ENCODE peak calls at places on chromosomes 12 and 14, in four cellular contexts. N is K562, V is HepG2, P is GM12878. B is an unnamed sample.

GRCh38 chr12:58025431-58025830 is 84.1 kb downstream of the ATP23 start:
- DNase-seq in V (no peak), P (no peak), N (no peak), B (no peak)

GRCh38 chr14:55707365-55707804 is 127.4 kb downstream of the KTN1 start:
- DNase-seq in N (peak; percentile 6), P (no peak), V (peak; percentile 31), B (peak; percentile 23)

GRCh38 chr12:104272938-104273337 is 30.6 kb upstream of the EID3 start:
- DNase-seq in V (no peak), N (no peak), P (no peak), B (no peak)

GRCh38 chr12:3332190-3332589 is 158.8 kb upstream of the PRMT8 start:
- DNase-seq in N (no peak), P (no peak), V (no peak), B (no peak)

GRCh38 chr12:70561550-70561949 is 75.7 kb downstream of the PTPRB start:
- DNase-seq in P (no peak), V (peak; percentile 74), N (no peak), B (no peak)

GRCh38 chr12:93802293-93802692 is 125.1 kb downstream of the CRADD start:
- DNase-seq in V (no peak), P (no peak), N (no peak), B (no peak)

GRCh38 chr12:3218150-3218845 is 141.1 kb downstream of the TSPAN9 start:
- DNase-seq in P (no peak), V (no peak), N (no peak), B (peak; percentile 28)

GRCh38 chr14:60232185-60232584 is 16.8 kb upstream of the PPM1A start:
- DNase-seq in V (no peak), P (no peak), N (no peak), B (no peak)

GRCh38 chr14:30874999-30875787 is 834 bp downstream of the COCH start:
- DNase-seq in N (peak; percentile 34), P (no peak), V (no peak), B (no peak)

GRCh38 chr14:20680843-20681347 is 3.5 kb upstream of the RNASE4 start:
- DNase-seq in V (no peak), N (no peak), P (no peak), B (peak; percentile 54)

GRCh38 chr12:116434155-116435065 is 124.8 kb upstream of the MAP1LC3B2 start:
- DNase-seq in N (peak; percentile 38), V (no peak), P (no peak), B (no peak)

GRCh38 chr12:54616933-54617535 is 17.7 kb downstream of the LACRT start:
- DNase-seq in V (no peak), N (no peak), P (no peak), B (no peak)

GRCh38 chr12:70842942-70843341 is 77.6 kb downstream of the PTPRR start:
- DNase-seq in N (no peak), V (no peak), P (no peak), B (no peak)

GRCh38 chr14:92754956-92755355 is 6.5 kb upstream of the LGMN start:
- DNase-seq in N (no peak), P (no peak), V (peak; percentile 71), B (no peak)

GRCh38 chr14:69464829-69465228 is 19.7 kb upstream of the PLEKHD1 start:
- DNase-seq in P (no peak), N (no peak), V (no peak), B (no peak)

GRCh38 chr12:6074979-6075585 is 49.4 kb downstream of the VWF start:
- DNase-seq in P (no peak), N (no peak), V (no peak), B (no peak)

GRCh38 chr12:130424858-130425697 is 87.4 kb downstream of the PIWIL1 start:
- DNase-seq in V (no peak), N (no peak), P (no peak), B (no peak)
- TF ChIP-seq FOXM1 in V (no peak), N (no peak), P (no peak), B (no peak)

GRCh38 chr12:63843613-63844390 is 698 bp upstream of the SRGAP1 start:
- DNase-seq in V (peak; percentile 87), P (peak; percentile 28), N (peak; percentile 84), B (peak; percentile 84)

GRCh38 chr12:63846249-63846967 is 1.9 kb downstream of the SRGAP1 start:
- DNase-seq in V (no peak), N (no peak), P (no peak), B (no peak)

GRCh38 chr12:63841611-63842010 is 2.9 kb upstream of the SRGAP1 start:
- DNase-seq in V (no peak), N (no peak), P (no peak), B (no peak)

GRCh38 chr12:63845726-63846125 is 1.2 kb downstream of the SRGAP1 start:
- DNase-seq in N (no peak), V (peak; percentile 88), P (no peak), B (no peak)

DNA sequence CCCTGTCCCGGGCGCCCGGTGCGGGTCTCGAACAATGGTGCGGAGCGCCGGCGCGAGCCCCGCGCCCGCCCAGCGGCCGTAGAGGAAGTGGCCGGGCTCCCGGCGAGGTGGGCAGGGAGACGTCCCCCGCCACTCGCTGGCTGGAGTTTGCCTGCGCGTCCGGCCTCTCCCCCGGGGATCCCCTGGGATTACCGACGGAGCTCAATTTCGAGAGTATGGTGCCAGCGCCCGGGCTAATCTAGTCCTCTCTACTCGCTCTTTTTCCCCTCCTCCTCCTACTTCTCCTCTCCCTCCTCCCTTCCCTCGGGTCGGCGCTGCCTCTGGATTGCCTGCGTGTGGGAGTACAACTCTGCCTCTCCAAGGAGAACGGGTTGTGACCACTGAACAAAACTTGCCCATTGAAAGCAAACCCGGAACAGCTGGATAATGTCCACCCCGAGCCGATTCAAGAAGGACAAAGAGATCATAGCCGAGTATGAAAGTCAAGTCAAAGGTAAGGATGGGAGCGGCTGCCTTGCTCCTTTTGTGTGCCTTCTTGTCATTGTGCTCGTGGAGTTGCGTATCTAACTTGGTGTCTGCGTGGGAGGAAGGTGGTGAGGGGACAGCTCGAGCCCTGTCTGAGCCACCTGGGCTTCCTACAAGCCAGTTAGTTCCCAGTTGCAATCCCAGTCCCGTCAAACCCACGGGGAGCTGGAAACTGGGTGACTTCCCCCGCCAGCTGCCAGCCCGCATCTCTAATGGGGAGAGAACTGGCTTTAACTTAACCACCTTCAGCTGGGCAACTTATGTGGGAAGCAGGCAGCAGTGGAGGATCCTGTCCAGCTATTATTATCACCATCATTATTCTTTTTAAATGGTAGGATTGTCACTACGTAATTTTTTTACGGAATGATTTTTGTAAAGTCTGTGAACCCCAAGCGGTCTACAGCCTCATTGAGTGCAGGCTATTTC is at the start of gene SRGAP1:
- DNase-seq in V (peak; percentile 44), N (peak; percentile 27), P (no peak), B (peak; percentile 36)
- TF ChIP-seq TARDBP in V (no peak), N (no peak), P (no peak), B (no peak)

DNA sequence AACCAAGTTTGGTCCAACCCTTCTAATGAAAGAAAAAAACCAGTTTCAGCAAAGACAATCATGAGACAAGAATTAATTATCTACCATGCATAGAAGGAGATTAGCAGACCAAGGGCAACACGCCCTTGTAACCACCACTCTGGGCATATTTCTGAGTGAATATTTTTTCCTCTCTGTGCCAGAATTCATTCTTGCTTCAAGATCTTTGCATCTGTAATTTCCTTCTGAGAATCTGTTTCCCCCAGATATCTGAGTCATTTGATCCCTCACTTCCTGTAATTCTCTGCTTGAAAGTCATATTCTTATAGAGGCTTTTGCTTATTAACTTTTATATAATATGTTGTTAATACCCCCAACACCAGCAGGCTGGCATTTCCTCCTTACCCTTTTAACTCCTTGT is 243.7 kb downstream of the SLC16A7 start:
- DNase-seq in P (no peak), V (no peak), N (no peak), B (no peak)
- TF ChIP-seq FOXM1 in P (no peak), V (no peak), N (no peak), B (no peak)

DNA sequence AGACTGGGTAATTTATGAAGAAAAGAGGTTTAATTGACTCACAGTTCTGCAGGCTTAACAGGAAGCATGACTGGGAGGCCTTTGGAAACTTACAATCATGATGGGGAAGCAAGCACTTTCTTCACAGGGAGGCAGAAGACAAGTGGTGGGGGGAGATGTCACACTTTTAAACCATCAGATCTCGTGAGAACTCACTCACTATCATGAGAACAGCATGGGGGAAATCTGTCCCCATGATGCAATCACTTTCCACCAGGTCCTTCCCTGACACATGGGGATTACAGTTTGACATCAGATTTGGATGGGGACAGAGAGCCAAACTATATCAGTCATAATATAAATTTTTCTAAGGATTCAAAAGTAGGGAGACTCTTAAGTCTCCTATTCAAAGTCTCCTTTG is 46.0 kb downstream of the SPIC start:
- DNase-seq in V (no peak), N (no peak), P (no peak), B (no peak)
- TF ChIP-seq TARDBP in V (no peak), N (no peak), P (no peak), B (no peak)

GRCh38 chr14:24863933-24864708 is 185.8 kb downstream of the STXBP6 start:
- DNase-seq in V (no peak), N (no peak), P (no peak), B (no peak)

GRCh38 chr14:24858684-24859083 is 191.3 kb downstream of the STXBP6 start:
- DNase-seq in N (no peak), P (no peak), V (no peak), B (no peak)

GRCh38 chr14:24859559-24859958 is 190.4 kb downstream of the STXBP6 start:
- DNase-seq in N (no peak), P (no peak), V (no peak), B (no peak)

GRCh38 chr14:24858052-24858451 is 191.9 kb downstream of the STXBP6 start:
- DNase-seq in N (no peak), V (no peak), P (no peak), B (no peak)

GRCh38 chr14:24861083-24861630 is 188.8 kb downstream of the STXBP6 start:
- DNase-seq in N (no peak), V (peak; percentile 43), P (no peak), B (no peak)
- TF ChIP-seq FOXM1 in N (no peak), V (no peak), P (no peak), B (no peak)

DNA sequence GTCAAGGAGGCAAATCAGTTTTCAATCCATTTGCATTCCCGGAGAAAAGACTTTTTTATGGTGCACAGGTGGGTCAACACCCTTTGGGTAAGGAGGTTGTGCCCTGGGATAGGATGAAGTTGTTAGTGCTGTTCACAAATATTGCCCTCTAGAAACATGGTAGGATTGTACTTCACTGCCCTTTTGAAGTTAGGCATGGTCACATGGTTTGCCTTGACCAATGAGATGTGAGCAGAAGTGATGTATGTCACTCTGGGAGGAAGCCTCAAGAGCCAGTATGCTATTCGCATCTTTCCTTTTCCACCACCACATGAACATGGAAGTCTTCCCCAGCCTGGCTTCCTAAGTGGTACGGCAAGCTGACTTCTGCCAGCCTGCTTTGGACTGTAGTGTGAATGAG is 182.7 kb downstream of the TMX1 start:
- DNase-seq in P (no peak), N (peak; percentile 5), V (no peak), B (no peak)
- TF ChIP-seq TARDBP in P (no peak), N (no peak), V (no peak), B (no peak)

GRCh38 chr14:22479781-22480464 is 109.1 kb downstream of the DAD1 start:
- DNase-seq in V (no peak), P (no peak), N (no peak), B (no peak)
- TF ChIP-seq FOXM1 in V (no peak), P (no peak), N (no peak), B (no peak)

GRCh38 chr12:50110762-50111416 is 1.1 kb upstream of the COX14 start:
- DNase-seq in N (peak; percentile 32), V (peak; percentile 77), P (peak; percentile 48), B (no peak)
- TF ChIP-seq TARDBP in N (no peak), V (no peak), P (no peak), B (no peak)